ENCODE peak calls at places on chromosome 10, in four cellular contexts. P is suprapubic skin, B is PC-9, O is fibroblast of lung. H is an unnamed sample.

GRCh38 chr10:124639206-124639605 is 105.0 kb downstream of the FAM53B start:
- DNase-seq in P (no peak), O (no peak), B (no peak), H (no peak)

GRCh38 chr10:32253300-32253699 is 93.7 kb downstream of the EPC1 start:
- DNase-seq in O (no peak), B (peak), P (no peak), H (peak)

GRCh38 chr10:48981310-48981907 is 41.8 kb upstream of the LRRC18 start:
- DNase-seq in O (peak), B (peak), P (no peak), H (no peak)

GRCh38 chr10:18400201-18400910 is 251.0 kb downstream of the NSUN6 start:
- DNase-seq in P (no peak), B (no peak), O (peak), H (no peak)

GRCh38 chr10:16832351-16833080 is 15.3 kb upstream of the RSU1 start:
- DNase-seq in O (peak), B (peak), P (no peak), H (peak)

GRCh38 chr10:12350167-12350872 is 973 bp downstream of the CAMK1D start:
- DNase-seq in O (peak), B (peak), P (no peak), H (no peak)

GRCh38 chr10:42755028-42755451 is 27.6 kb upstream of the BMS1 start:
- DNase-seq in P (no peak), B (no peak), O (no peak), H (no peak)

GRCh38 chr10:91340613-91341362 is 69.4 kb upstream of the HECTD2 start:
- DNase-seq in O (peak), B (peak), P (no peak), H (peak)

GRCh38 chr10:60032723-60033122 is 126.4 kb upstream of the CCDC6 start:
- DNase-seq in B (peak), O (peak), P (no peak), H (no peak)

GRCh38 chr10:131272897-131273451 is 38.5 kb downstream of the TCERG1L start:
- DNase-seq in O (no peak), P (no peak), B (no peak), H (no peak)

GRCh38 chr10:4213441-4213840 is 428.4 kb upstream of the KLF6 start:
- DNase-seq in B (no peak), O (peak), P (no peak), H (no peak)

GRCh38 chr10:23326541-23327307 is 17.9 kb downstream of the C10orf67 start:
- DNase-seq in B (no peak), P (no peak), O (no peak), H (no peak)

GRCh38 chr10:114401195-114401741 is 3.0 kb downstream of the AFAP1L2 start:
- DNase-seq in B (no peak), P (peak), O (peak), H (no peak)

GRCh38 chr10:11388996-11389395 is 222.5 kb downstream of the USP6NL start:
- DNase-seq in P (no peak), B (no peak), O (no peak), H (no peak)

GRCh38 chr10:94462130-94462529 is 59.8 kb downstream of the TBC1D12 start:
- DNase-seq in P (no peak), O (no peak), B (no peak), H (no peak)

GRCh38 chr10:17838080-17838634 is 29.0 kb downstream of the MRC1 start:
- DNase-seq in O (no peak), B (no peak), P (no peak), H (no peak)

GRCh38 chr10:130218181-130218641 is 82.0 kb downstream of the GLRX3 start:
- DNase-seq in O (no peak), P (peak), B (no peak), H (no peak)

GRCh38 chr10:73414230-73414981 is 548 bp upstream of the ANXA7 start:
- DNase-seq in O (no peak), B (peak), P (no peak), H (peak)

GRCh38 chr10:29119374-29119773 is 169.5 kb upstream of the LYZL1 start:
- DNase-seq in P (no peak), B (peak), O (no peak), H (no peak)

GRCh38 chr10:810351-810846 is 120.9 kb upstream of the DIP2C start:
- DNase-seq in P (no peak), B (no peak), O (no peak), H (no peak)

GRCh38 chr10:3452234-3452633 is 279.7 kb upstream of the PITRM1 start:
- DNase-seq in P (no peak), B (no peak), O (peak), H (no peak)

GRCh38 chr10:5735119-5735518 is 50.5 kb downstream of the TASOR2 start:
- DNase-seq in P (no peak), B (no peak), O (no peak), H (no peak)

GRCh38 chr10:124164252-124164651 is 70.9 kb upstream of the CHST15 start:
- DNase-seq in P (no peak), O (peak), B (no peak), H (no peak)

GRCh38 chr10:13716161-13717071 is 129.7 kb downstream of the PRPF18 start:
- DNase-seq in P (no peak), O (peak), B (no peak), H (no peak)

GRCh38 chr10:81655986-81656385 is 219.0 kb upstream of the NRG3 start:
- DNase-seq in P (peak), O (no peak), B (no peak), H (no peak)

GRCh38 chr10:114548662-114549061 is 109.4 kb downstream of the ABLIM1 start:
- DNase-seq in O (peak), P (no peak), B (no peak), H (no peak)

GRCh38 chr10:47318706-47319105 is 3.5 kb upstream of the GDF2 start:
- DNase-seq in B (no peak), O (no peak), P (peak), H (no peak)

GRCh38 chr10:59622320-59622901 is 87.2 kb downstream of the SLC16A9 start:
- DNase-seq in O (peak), P (no peak), B (peak), H (peak)

GRCh38 chr10:7133270-7133669 is 277.6 kb downstream of the SFMBT2 start:
- DNase-seq in O (peak), B (no peak), P (no peak), H (no peak)

GRCh38 chr10:7134448-7134847 is 276.4 kb downstream of the SFMBT2 start:
- DNase-seq in B (no peak), P (no peak), O (no peak), H (no peak)

GRCh38 chr10:7135188-7135587 is 275.6 kb downstream of the SFMBT2 start:
- DNase-seq in P (no peak), B (no peak), O (no peak), H (no peak)

GRCh38 chr10:7133958-7134357 is 276.9 kb downstream of the SFMBT2 start:
- DNase-seq in B (no peak), O (no peak), P (no peak), H (no peak)

DNA sequence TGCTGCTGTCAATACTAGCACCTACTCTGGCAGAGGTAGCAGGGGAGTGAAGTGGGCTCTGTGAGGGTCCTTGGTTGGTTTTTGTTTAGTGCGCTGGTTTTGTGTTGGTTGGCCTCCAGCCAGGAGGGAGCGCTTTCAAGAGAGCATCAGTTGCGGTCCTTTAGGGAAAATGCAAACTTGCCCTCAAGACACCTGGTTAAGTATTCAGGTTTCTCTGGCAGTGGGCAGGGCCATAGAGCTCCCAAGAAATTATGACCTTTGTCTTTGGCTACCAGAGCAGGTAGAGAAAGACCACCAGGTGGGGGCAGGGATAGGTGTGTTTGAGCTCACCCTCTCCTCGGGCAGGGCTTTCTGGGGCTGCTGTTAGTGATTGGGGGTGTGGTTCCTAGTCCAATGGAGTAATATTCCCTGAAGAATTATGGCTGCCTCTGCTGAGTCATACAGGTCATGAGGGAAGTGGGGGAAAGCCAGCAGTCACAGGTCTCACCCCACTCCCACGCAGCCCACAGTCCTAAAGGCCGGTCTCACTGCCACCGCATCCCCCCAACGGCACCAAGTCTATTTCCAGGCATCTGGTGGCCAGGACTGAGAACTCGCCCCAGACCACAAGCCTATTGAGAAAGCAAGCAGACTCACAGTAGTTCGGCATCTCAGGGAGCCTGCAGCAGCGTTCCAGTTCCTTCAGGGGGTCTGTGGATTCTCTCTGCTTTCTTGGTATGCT is 280.5 kb downstream of the SFMBT2 start:
- DNase-seq in P (no peak), O (no peak), B (no peak), H (no peak)
- H3K27ac ChIP-seq in P (no peak), O (no peak), B (no peak), H (no peak)

DNA sequence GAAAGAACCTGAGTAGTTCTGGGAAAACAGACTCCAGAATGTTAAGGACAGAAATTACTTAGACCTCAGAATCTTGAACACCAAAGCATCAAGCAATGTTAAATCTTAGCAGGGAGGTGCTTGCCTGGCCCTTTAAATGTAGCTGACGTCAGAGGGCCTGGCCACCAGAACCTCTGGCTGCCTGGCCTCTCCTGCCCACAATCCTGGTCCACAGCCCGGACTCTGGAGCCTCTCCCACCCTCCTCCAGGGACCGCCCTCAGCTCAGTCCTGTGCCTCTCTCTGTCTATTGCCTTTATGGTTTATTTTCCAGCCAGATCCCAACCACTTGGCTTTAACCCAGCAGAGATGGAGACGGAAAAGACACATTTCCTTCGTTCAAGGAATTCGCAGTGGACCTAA is 42.2 kb upstream of the EGR2 start:
- DNase-seq in P (no peak), B (no peak), O (peak), H (no peak)
- H3K27ac ChIP-seq in P (no peak), B (no peak), O (no peak), H (no peak)

DNA sequence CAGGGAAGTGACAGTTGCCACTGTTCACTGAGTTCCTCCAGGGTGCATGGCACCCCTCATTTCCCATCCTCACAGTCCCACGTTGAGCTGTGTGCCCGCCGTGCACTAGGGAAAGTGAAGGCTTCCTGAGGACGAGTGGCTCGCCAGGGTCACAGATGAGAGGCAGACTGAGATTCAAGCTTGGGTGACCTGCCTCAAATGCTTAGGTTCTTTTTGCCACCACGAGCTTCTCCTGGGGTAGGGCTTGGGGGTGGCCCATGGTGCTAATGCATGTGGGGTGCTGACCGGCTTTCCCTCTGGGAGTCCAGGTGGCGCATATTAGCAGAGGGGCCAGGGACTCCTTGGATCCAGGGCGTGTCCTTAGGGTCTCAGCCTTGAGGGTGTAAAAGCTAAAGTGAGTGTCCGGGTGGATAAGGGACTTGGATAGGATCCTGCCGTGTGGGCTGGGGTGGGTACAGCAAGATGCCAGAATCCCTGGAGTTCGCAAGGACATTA is 1.9 kb downstream of the CALHM2 start:
- DNase-seq in P (no peak), B (no peak), O (no peak), H (no peak)
- H3K27ac ChIP-seq in P (peak), B (peak), O (peak), H (no peak)

DNA sequence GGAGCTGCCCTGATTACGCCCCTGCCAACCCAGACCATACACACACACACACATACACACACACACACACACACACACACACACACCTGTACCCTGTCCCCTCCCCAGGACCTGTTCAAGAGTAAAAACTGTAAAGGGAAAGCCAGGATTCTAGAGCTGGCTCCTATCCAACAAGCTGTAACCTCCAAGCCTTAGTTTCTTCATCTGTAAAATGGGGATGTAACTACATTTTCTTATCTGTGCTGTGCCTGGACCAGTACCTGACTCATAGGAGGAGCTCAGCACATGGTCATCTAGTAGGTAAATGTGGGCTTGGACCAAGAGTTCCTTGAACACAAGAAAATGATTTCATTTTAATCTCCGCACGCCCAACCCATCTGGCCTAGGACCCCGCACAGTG is 128.8 kb downstream of the ZMIZ1 start:
- DNase-seq in B (no peak), P (no peak), O (no peak), H (no peak)
- H3K27ac ChIP-seq in B (no peak), P (no peak), O (no peak), H (no peak)

DNA sequence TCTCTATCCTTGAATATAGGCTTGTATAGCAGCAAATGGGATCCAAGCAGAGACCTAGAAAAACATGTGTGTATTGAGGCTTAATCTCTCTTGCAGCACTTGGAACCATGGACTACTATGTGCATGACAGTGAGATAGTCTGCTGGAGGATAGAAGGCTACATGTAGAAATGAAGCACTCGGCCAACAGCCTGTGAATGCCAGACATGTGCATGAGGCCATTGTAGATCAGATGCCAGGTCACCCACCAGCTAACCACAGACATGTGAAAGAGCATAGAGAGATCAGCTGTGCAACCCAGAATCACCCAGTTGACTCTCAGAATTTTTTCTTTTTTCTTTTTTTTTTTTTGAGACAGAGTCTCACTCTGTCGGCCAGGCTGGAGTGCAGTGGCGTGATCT is 90.9 kb downstream of the NT5C2 start:
- DNase-seq in P (no peak), B (no peak), O (peak), H (no peak)
- H3K27ac ChIP-seq in P (no peak), B (no peak), O (no peak), H (no peak)

GRCh38 chr10:77566914-77567566 is 70.6 kb downstream of the KCNMA1 start:
- DNase-seq in B (no peak), P (no peak), O (peak), H (no peak)

GRCh38 chr10:77563638-77564270 is 73.9 kb downstream of the KCNMA1 start:
- DNase-seq in B (no peak), P (no peak), O (no peak), H (no peak)

GRCh38 chr10:77564781-77565589 is 72.6 kb downstream of the KCNMA1 start:
- DNase-seq in P (no peak), O (peak), B (peak), H (no peak)

GRCh38 chr10:77566228-77566627 is 71.4 kb downstream of the KCNMA1 start:
- DNase-seq in B (no peak), P (no peak), O (no peak), H (no peak)

GRCh38 chr10:77565590-77566023 is 72.0 kb downstream of the KCNMA1 start:
- DNase-seq in O (no peak), B (no peak), P (no peak), H (no peak)
- H3K27ac ChIP-seq in O (no peak), B (peak), P (no peak), H (no peak)

GRCh38 chr10:44373341-44373995 is 11.4 kb downstream of the CXCL12 start:
- DNase-seq in P (no peak), B (no peak), O (no peak), H (no peak)

GRCh38 chr10:44369851-44370250 is 15.0 kb downstream of the CXCL12 start:
- DNase-seq in B (no peak), O (peak), P (no peak), H (no peak)

GRCh38 chr10:44372181-44372580 is 12.7 kb downstream of the CXCL12 start:
- DNase-seq in B (no peak), O (no peak), P (no peak), H (no peak)

GRCh38 chr10:44369296-44369695 is 15.6 kb downstream of the CXCL12 start:
- DNase-seq in O (peak), B (no peak), P (no peak), H (no peak)

DNA sequence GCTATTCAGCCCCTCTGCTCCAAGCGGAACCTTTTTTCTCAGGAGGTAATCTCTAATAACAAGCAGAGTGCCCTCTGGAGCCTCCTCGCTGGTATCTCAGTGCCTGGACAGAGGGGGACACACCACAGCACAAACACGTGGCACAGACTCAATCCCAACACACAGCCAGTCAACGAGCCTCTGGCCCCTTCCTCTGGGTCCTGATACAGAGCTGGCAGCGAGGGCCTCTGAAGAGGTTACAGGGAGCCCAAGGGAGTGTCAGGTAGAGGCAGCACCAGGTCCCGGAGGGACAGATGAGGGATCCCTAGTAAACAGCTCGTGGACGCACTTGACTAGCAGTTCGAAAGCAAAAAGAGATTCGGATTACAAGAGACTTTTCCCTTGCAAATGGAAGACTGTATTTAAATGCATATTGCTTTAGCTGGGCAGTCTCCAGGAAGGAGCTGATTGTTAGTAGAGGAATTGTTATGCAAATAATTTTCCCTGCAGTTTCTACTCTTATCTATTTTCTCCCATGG is 14.1 kb downstream of the CXCL12 start:
- DNase-seq in P (no peak), B (no peak), O (no peak), H (no peak)
- H3K27ac ChIP-seq in P (no peak), B (no peak), O (no peak), H (no peak)

GRCh38 chr10:100923580-100923979 is 10.8 kb downstream of the SLF2 start:
- DNase-seq in P (no peak), B (no peak), O (peak), H (no peak)
- H3K27ac ChIP-seq in P (no peak), B (peak), O (no peak), H (peak)

DNA sequence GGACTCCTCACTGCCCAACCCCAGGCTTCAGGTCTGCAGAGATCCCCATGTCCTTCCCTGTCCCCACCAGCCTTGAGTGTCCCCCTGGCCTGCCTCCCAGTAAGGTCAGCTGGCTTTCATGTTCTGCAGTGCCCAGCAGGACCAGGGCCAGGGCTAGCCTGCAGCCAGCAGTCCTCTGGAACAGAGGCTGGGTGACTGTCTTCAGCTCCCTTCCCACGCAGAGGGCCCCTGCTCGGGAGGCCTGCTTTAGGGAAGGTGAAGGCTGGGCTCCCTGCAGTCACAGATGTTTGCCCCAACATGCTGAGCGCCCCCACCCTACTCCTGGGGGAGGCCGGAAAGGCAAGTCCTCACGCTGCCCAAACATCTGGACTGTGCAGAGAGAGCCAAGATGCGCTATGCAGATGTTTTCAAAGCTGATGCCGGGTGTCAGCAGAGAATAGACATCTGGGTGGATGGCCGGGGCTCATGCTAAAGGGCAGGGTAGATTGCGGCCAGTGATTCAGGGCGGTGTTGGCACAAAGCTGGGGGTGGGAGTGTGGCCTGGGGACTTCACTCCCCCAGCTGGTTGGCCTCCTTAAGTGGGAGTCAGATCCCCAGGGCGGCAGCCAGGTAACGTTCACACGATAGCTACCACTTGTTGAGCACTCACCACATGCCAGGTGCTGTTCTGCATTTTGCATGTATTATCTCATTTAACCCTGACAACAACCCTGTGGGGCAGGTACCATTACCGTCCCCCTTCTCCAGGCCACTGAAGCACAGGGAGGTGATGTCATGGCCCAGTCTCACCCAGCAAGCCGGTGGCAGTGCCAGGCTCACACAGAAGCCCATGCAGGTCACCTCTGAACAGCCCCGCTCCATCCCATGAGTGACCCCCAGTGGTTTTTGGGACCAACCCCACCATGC is 71.2 kb upstream of the COL13A1 start:
- DNase-seq in B (no peak), O (peak), P (peak), H (no peak)
- H3K27ac ChIP-seq in B (no peak), O (no peak), P (no peak), H (no peak)